ENCODE peak calls at places on chromosomes 4 and X, in five cellular contexts. Q, B, K, C and J are unnamed samples.

GRCh38 chrX:9317174-9317573 is 147.7 kb upstream of the TBL1X start:
- DNase-seq in Q (no peak), B (no peak), K (no peak), C (no peak), J (no peak)

GRCh38 chr4:10085828-10086505 is 30.6 kb downstream of the WDR1 start:
- DNase-seq in Q (no peak), B (no peak), K (no peak), C (no peak), J (no peak)

GRCh38 chr4:83124079-83124780 is 9.7 kb upstream of the PLAC8 start:
- DNase-seq in Q (peak), B (no peak), K (peak), C (peak), J (no peak)

GRCh38 chrX:42098897-42099296 is 175.5 kb upstream of the CASK start:
- DNase-seq in Q (no peak), B (no peak), K (no peak), C (no peak), J (no peak)

GRCh38 chr4:86220137-86220536 is 139.7 kb downstream of the MAPK10 start:
- DNase-seq in Q (no peak), B (peak), K (no peak), C (no peak), J (no peak)

GRCh38 chrX:39757971-39758370 is 339.8 kb downstream of the BCOR start:
- DNase-seq in Q (no peak), B (no peak), K (no peak), C (no peak), J (peak)

GRCh38 chrX:113212052-113212451 is 371.4 kb upstream of the AMOT start:
- DNase-seq in Q (no peak), B (no peak), K (no peak), C (no peak), J (no peak)

GRCh38 chr4:94852601-94853000 is 94.8 kb downstream of the BMPR1B start:
- DNase-seq in Q (no peak), B (no peak), K (no peak), C (no peak), J (no peak)

GRCh38 chrX:153381684-153382532 is 19.2 kb downstream of the PNMA6E start:
- DNase-seq in Q (peak), B (peak), K (peak), C (peak), J (peak)

GRCh38 chrX:63747331-63747730 is 37.7 kb downstream of the ARHGEF9 start:
- DNase-seq in Q (no peak), B (peak), K (no peak), C (no peak), J (peak)

GRCh38 chr4:2800691-2801596 is 8.1 kb downstream of the SH3BP2 start:
- DNase-seq in Q (peak), B (peak), K (peak), C (peak), J (peak)

DNA sequence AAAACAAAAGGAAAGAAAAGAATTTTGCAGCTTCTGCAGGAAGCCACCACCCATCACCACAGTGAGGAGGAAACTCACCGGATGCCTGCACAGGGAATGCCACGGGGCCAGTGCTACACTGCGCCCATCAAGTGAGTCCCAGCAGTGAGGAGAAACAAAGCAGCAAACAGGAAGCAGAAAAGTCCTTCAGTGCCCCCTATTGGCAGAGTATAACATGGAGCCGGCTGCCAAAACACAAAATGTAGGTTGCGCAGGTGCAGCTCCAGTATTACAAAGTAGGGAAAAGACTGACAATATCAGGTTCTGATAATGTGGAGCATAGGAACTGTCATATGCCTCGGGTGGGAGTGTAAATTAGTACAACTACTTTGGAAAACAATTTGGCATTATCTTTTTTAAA is 23.3 kb upstream of the SCML2 start:
- DNase-seq in Q (peak), B (peak), K (peak), C (peak), J (no peak)
- TF ChIP-seq CTCF in Q (peak), B (peak), K (peak), C (peak), J (peak)

GRCh38 chr4:825063-825968 is 613 bp downstream of the CPLX1 start:
- DNase-seq in Q (no peak), B (no peak), K (no peak), C (no peak), J (no peak)

GRCh38 chr4:827209-828081 is 1.5 kb upstream of the CPLX1 start:
- DNase-seq in Q (no peak), B (no peak), K (no peak), C (no peak), J (no peak)

GRCh38 chr4:824461-825062 is 1.4 kb downstream of the CPLX1 start:
- DNase-seq in Q (no peak), B (no peak), K (no peak), C (no peak), J (no peak)

GRCh38 chr4:825969-826330 is at the start of gene CPLX1:
- DNase-seq in Q (peak), B (no peak), K (no peak), C (no peak), J (no peak)

DNA sequence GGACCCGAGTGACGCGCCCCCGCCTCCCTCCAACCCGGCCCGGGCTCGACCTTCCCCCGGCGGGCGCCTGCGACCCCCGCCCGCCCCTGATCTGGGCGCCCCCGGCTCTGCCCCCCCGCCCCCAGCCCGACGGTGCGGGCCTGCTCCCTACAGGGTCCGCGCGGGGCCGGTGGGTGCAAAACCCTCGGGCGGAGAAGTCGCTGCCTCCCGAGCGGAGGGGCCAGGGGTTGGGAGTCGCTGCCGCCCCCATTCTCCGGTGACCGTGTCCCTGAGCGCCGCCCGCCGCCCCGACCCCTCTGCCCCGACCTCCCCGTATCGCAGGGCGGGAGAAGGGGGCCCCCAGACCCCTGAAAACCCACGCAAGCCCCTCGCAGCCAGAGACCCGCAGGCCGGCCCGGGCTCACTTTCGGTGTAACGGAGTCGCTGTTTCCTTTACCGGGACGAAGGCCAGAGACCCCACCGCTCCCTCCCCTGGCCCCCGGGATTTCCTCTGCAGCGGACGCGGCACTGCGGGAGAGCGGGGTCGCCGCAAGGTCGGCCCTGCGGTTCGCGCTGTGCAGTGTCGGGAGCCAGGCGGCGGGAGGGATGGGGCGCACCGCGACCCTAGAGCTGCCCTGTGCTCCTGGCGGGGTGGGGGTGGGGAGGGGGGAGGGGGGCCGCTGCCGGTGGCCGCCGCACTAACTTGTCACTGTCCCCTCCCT is 729 bp upstream of the CPLX1 start:
- DNase-seq in Q (no peak), B (no peak), K (no peak), C (no peak), J (no peak)
- H3K4me3 ChIP-seq in Q (no peak), B (no peak), K (no peak), C (no peak), J (peak)

GRCh38 chr4:20299515-20299914 is 47.8 kb downstream of the SLIT2 start:
- DNase-seq in Q (no peak), B (peak), K (peak), C (no peak), J (peak)
- TF ChIP-seq CTCF in Q (peak), B (peak), K (peak), C (peak), J (peak)

GRCh38 chr4:151325320-151326246 is at the start of gene SH3D19:
- DNase-seq in Q (peak), B (peak), K (no peak), C (peak), J (no peak)

GRCh38 chr4:151322565-151322964 is 2.8 kb downstream of the SH3D19 start:
- DNase-seq in Q (no peak), B (no peak), K (no peak), C (no peak), J (no peak)

GRCh38 chr4:151324449-151325319 is 721 bp downstream of the SH3D19 start:
- DNase-seq in Q (peak), B (peak), K (no peak), C (peak), J (no peak)

GRCh38 chr4:151321586-151321985 is 3.8 kb downstream of the SH3D19 start:
- DNase-seq in Q (no peak), B (no peak), K (no peak), C (no peak), J (no peak)

DNA sequence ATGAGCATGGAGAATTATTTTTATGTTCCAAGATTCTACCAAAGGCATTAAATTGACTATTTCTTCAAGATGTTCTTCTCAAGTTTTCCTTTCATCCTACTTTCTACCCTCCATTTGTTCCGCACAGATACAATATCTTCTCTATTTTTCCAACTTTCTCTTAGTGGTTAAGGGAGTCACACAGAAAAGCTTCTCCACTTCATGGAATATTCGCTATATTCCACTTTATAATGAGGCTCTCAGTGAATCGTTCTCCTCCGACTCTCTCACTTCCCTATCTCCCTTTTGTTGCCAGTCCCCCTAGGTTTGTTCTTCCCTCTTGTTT is 1.3 kb downstream of the SH3D19 start:
- DNase-seq in Q (no peak), B (no peak), K (no peak), C (no peak), J (no peak)
- H3K4me3 ChIP-seq in Q (peak), B (peak), K (no peak), C (peak), J (peak)

DNA sequence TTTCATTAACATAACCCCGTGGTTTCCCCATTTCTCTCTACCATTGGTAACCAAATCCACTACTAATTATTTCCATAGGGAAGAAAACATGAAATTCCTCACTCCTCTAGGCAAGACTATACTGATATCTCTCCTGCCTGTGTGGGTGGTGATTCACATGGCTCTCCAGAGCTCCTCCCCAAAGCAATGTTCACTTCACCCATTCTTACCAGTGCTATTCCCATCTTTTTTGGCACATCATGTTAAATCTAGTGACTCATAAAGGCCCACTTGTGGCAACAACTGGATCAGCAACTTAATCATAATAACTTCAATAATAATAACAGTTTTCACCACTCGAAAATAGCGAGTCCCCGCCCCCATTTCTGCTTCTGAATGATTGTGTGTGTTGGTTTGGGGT is 6.1 kb upstream of the HCCS start:
- DNase-seq in Q (no peak), B (peak), K (no peak), C (no peak), J (no peak)
- TF ChIP-seq CTCF in Q (no peak), B (no peak), K (no peak), C (no peak), J (no peak)

GRCh38 chr4:182874946-182875345 is 42.2 kb downstream of the DCTD start:
- DNase-seq in Q (no peak), B (no peak), K (no peak), C (no peak), J (no peak)

GRCh38 chr4:182875471-182875870 is 41.7 kb downstream of the DCTD start:
- DNase-seq in Q (no peak), B (no peak), K (no peak), C (no peak), J (no peak)

GRCh38 chr4:182876427-182876826 is 40.8 kb downstream of the DCTD start:
- DNase-seq in Q (no peak), B (no peak), K (no peak), C (no peak), J (no peak)

GRCh38 chr4:182877326-182877883 is 39.8 kb downstream of the DCTD start:
- DNase-seq in Q (no peak), B (no peak), K (no peak), C (no peak), J (no peak)

DNA sequence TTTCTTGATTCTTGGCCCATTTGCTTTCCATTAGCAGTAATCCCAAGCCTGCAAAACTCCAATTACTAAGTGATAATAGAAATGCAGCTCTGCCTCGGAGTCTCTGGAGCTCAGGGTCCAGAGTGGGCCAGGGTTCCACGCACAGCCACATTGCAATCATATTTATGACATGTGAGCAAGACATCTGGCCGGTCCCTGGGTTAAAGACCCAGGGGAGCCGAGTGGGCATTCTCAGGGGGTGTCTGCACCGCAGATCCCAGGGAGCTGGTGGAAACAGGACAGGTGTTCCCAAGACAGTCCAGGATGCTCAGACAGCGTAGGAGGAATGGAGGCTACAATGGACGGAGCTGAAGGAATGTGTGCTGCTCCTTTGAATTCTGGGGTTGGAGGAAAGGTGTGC is 41.2 kb downstream of the DCTD start:
- DNase-seq in Q (no peak), B (no peak), K (no peak), C (no peak), J (no peak)
- H3K4me3 ChIP-seq in Q (no peak), B (no peak), K (no peak), C (no peak), J (no peak)

DNA sequence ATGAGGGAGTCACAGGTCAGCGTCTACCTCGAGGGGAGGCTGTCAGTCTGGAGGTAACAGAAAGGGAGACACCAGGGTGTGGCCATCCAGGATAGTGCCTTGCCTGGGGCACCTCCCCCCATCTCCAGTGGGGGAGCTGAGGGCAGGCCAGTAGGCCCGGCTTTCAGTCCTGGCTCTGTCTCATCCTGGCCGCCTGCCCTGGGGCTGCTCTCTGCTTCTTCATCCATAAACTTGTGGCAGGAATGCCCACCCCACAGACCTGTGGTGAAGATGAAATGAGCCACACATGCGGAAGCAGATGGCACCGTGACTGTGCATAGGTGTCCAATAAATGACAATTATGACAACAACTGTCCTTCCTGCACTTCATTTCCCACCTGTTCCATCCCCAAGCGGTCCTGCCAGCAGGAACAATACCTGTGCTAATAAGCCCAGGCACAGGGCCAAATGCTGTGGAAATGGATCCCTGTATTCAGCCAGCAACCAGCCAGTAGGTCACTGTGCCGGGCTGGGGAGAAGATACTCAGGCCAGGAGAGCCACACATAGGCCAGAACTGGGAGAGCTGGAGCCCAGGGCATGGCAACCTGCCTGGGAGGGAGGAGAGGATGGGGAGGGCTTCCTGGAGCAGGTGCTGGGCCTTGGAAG is 30.2 kb downstream of the TRO start:
- DNase-seq in Q (peak), B (no peak), K (no peak), C (no peak), J (no peak)
- TF ChIP-seq CTCF in Q (no peak), B (no peak), K (no peak), C (no peak), J (no peak)

GRCh38 chrX:70476934-70477733 is 32.5 kb downstream of the DLG3 start:
- DNase-seq in Q (peak), B (peak), K (no peak), C (no peak), J (no peak)

GRCh38 chrX:70478521-70478920 is 33.9 kb downstream of the DLG3 start:
- DNase-seq in Q (no peak), B (peak), K (no peak), C (no peak), J (no peak)

GRCh38 chrX:70476166-70476933 is 31.7 kb downstream of the DLG3 start:
- DNase-seq in Q (no peak), B (no peak), K (no peak), C (no peak), J (no peak)

GRCh38 chrX:70479197-70479969 is 34.7 kb downstream of the DLG3 start:
- DNase-seq in Q (no peak), B (peak), K (no peak), C (no peak), J (peak)

GRCh38 chrX:70477734-70478075 is 33.1 kb downstream of the DLG3 start:
- DNase-seq in Q (no peak), B (no peak), K (no peak), C (no peak), J (no peak)
- H3K4me3 ChIP-seq in Q (no peak), B (peak), K (no peak), C (no peak), J (no peak)

DNA sequence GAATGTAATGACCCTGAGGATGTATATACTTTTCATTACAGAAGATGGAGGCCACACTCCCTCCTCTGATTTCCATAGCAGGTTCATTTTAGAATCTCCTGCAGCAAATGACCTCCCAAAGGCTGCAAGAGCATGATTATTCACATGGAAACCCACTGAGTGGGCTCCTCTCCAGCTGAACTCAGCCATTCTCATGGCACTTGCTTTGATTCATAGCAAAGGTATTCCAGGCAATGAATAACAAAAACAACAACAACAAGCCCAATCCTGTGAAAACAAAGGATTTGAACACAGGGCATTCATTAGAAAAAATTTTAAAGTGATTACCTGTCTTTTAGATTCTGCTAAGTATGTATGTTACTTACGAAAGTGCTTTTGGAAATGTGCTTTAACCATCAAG is 894.0 kb upstream of the FRG1 start:
- DNase-seq in Q (no peak), B (peak), K (no peak), C (no peak), J (peak)
- TF ChIP-seq CTCF in Q (no peak), B (no peak), K (no peak), C (no peak), J (no peak)

GRCh38 chrX:143633530-143634372 is 2.1 kb downstream of the SLITRK4 start:
- DNase-seq in Q (peak), B (no peak), K (no peak), C (no peak), J (no peak)

GRCh38 chrX:143634373-143634685 is 1.6 kb downstream of the SLITRK4 start:
- DNase-seq in Q (peak), B (no peak), K (no peak), C (peak), J (no peak)

GRCh38 chrX:143634701-143635442 is 1.0 kb downstream of the SLITRK4 start:
- DNase-seq in Q (peak), B (no peak), K (no peak), C (no peak), J (no peak)

GRCh38 chrX:143632625-143633387 is 3.1 kb downstream of the SLITRK4 start:
- DNase-seq in Q (peak), B (peak), K (peak), C (peak), J (no peak)

GRCh38 chrX:143635915-143636314 is at the start of gene SLITRK4:
- DNase-seq in Q (peak), B (peak), K (no peak), C (peak), J (no peak)
- H3K4me3 ChIP-seq in Q (no peak), B (no peak), K (no peak), C (no peak), J (peak)